ENCODE peak calls at places on chromosomes 12 and 14, in five cellular contexts. L, W, O, N and B are unnamed samples.

GRCh38 chr14:31510222-31510621 is 22.4 kb upstream of the GPR33 start:
- DNase-seq in O (peak; percentile 17), N (no peak), L (no peak), W (peak; percentile 27), B (peak; percentile 48)

GRCh38 chr12:55842681-55843429 is at the start of gene MMP19:
- DNase-seq in O (peak; percentile 57), N (no peak), L (no peak), W (no peak), B (peak; percentile 46)

GRCh38 chr14:84857571-84857970 is 672.4 kb upstream of the FLRT2 start:
- DNase-seq in O (no peak), W (no peak), N (no peak), L (no peak), B (no peak)

GRCh38 chr14:76115010-76115422 is 36.7 kb upstream of the GPATCH2L start:
- DNase-seq in W (no peak), O (no peak), L (no peak), N (no peak), B (no peak)

GRCh38 chr12:47409310-47409709 is 296.5 kb downstream of the RPAP3 start:
- DNase-seq in N (no peak), L (no peak), W (no peak), O (no peak), B (no peak)

GRCh38 chr14:22388669-22389625 is 200.1 kb downstream of the DAD1 start:
- DNase-seq in O (no peak), N (no peak), L (no peak), W (no peak), B (peak; percentile 67)

GRCh38 chr14:76937181-76938091 is 91.1 kb downstream of the IRF2BPL start:
- DNase-seq in L (no peak), O (peak; percentile 47), N (no peak), W (no peak), B (no peak)

GRCh38 chr12:70260610-70261009 is 17.4 kb downstream of the CNOT2 start:
- DNase-seq in N (no peak), O (no peak), L (no peak), W (no peak), B (no peak)

GRCh38 chr12:46998811-46999368 is 80.5 kb upstream of the PCED1B start:
- DNase-seq in W (no peak), L (no peak), O (no peak), N (no peak), B (no peak)

GRCh38 chr12:89436062-89436461 is 83.8 kb upstream of the DUSP6 start:
- DNase-seq in W (no peak), N (no peak), L (no peak), O (no peak), B (no peak)

GRCh38 chr12:5796171-5797091 is 148.6 kb downstream of the ANO2 start:
- DNase-seq in W (no peak), N (no peak), L (peak; percentile 87), O (peak; percentile 43), B (peak; percentile 5)

GRCh38 chr12:50527086-50527726 is 22.4 kb downstream of the DIP2B start:
- DNase-seq in L (no peak), N (no peak), O (no peak), W (no peak), B (peak; percentile 99)

GRCh38 chr12:121803861-121804416 is at the start of gene SETD1B:
- DNase-seq in O (peak; percentile 52), W (no peak), L (no peak), N (no peak), B (no peak)

GRCh38 chr14:87076146-87076545 is 916.8 kb downstream of the GALC start:
- DNase-seq in L (no peak), N (no peak), O (no peak), W (no peak), B (no peak)

GRCh38 chr12:25089738-25090137 is 105.2 kb downstream of the DNAI7 start:
- DNase-seq in W (no peak), O (no peak), N (no peak), L (no peak), B (no peak)

GRCh38 chr12:30796891-30797371 is 42.2 kb upstream of the CAPRIN2 start:
- DNase-seq in O (no peak), N (no peak), W (no peak), L (peak; percentile 66), B (no peak)

GRCh38 chr12:90978117-90978770 is 23.3 kb upstream of the CCER1 start:
- DNase-seq in L (no peak), O (peak; percentile 14), N (peak; percentile 11), W (peak; percentile 43), B (peak; percentile 16)

GRCh38 chr12:108315486-108316105 is 23.5 kb downstream of the CMKLR1 start:
- DNase-seq in W (no peak), O (no peak), L (no peak), N (no peak), B (no peak)

GRCh38 chr12:13981296-13981962 is at the start of gene GRIN2B:
- DNase-seq in N (no peak), O (no peak), L (peak; percentile 63), W (peak; percentile 2), B (no peak)
- TF ChIP-seq EZH2 in N (no peak), O (no peak), L (peak; percentile 43), W (no peak), B (no peak)

GRCh38 chr14:73763396-73763795 is 49.2 kb upstream of the PNMA1 start:
- DNase-seq in L (no peak), N (no peak), W (no peak), O (no peak), B (peak; percentile 90)
- TF ChIP-seq RAD21 in L (no peak), N (no peak), W (no peak), O (no peak), B (no peak)

GRCh38 chr14:67532606-67532997 is 488 bp upstream of the PLEKHH1 start:
- DNase-seq in L (no peak), N (no peak), W (no peak), O (no peak), B (no peak)
- TF ChIP-seq EZH2 in L (no peak), N (no peak), W (no peak), O (no peak), B (no peak)

GRCh38 chr12:96034631-96035282 is 630 bp downstream of the LTA4H start:
- DNase-seq in N (no peak), O (peak; percentile 25), L (no peak), W (no peak), B (peak; percentile 22)
- TF ChIP-seq RAD21 in N (no peak), O (no peak), L (no peak), W (no peak), B (no peak)

GRCh38 chr14:21169587-21169986 is 13.7 kb upstream of the OR5AU1 start:
- DNase-seq in W (no peak), O (no peak), L (no peak), N (no peak), B (no peak)

GRCh38 chr14:21171128-21171527 is 15.3 kb upstream of the OR5AU1 start:
- DNase-seq in W (no peak), N (no peak), O (no peak), L (no peak), B (no peak)

GRCh38 chr14:21163721-21164120 is 7.9 kb upstream of the OR5AU1 start:
- DNase-seq in N (no peak), W (no peak), L (no peak), O (no peak), B (no peak)

DNA sequence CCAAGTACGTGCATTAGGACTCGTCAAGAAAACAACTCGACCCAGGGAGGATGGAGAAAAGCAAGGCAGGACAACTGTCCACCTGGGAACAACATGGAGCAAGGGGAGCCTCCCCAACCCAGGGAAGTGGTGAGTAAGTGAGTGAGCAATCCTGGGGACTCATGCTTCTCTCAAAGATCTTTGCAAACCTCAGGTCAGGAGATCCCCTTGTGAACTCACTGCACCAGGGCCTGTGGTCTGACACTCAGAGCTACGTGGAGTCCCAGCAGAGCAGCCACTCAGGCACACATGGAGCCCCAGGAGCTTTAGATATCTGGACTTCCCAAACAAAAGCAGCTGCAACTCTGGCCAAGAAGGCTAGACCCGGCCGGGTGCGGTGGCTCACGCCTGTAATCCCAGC is 12.2 kb upstream of the OR5AU1 start:
- DNase-seq in O (no peak), L (no peak), W (no peak), N (no peak), B (no peak)
- TF ChIP-seq EZH2 in O (no peak), L (no peak), W (no peak), N (no peak), B (no peak)

GRCh38 chr12:80937391-80938238 is at the start of gene LIN7A:
- DNase-seq in O (no peak), N (no peak), W (no peak), L (no peak), B (peak; percentile 18)

GRCh38 chr12:80936642-80937390 is 918 bp downstream of the LIN7A start:
- DNase-seq in N (no peak), W (peak; percentile 7), O (no peak), L (peak; percentile 85), B (peak; percentile 79)

GRCh38 chr12:80941916-80942315 is 4.2 kb upstream of the LIN7A start:
- DNase-seq in L (no peak), O (no peak), N (no peak), W (no peak), B (no peak)

GRCh38 chr12:80938397-80938796 is 663 bp upstream of the LIN7A start:
- DNase-seq in L (no peak), W (no peak), N (no peak), O (no peak), B (peak; percentile 64)

GRCh38 chr12:80939231-80939950 is 1.7 kb upstream of the LIN7A start:
- DNase-seq in W (no peak), N (no peak), L (no peak), O (no peak), B (peak; percentile 21)
- TF ChIP-seq RAD21 in W (no peak), N (no peak), L (no peak), O (no peak), B (no peak)

GRCh38 chr14:41607119-41607785 is 576 bp downstream of the LRFN5 start:
- DNase-seq in O (no peak), L (peak; percentile 54), W (no peak), N (no peak), B (no peak)
- TF ChIP-seq EZH2 in O (no peak), L (no peak), W (no peak), N (no peak), B (peak; percentile 37)

DNA sequence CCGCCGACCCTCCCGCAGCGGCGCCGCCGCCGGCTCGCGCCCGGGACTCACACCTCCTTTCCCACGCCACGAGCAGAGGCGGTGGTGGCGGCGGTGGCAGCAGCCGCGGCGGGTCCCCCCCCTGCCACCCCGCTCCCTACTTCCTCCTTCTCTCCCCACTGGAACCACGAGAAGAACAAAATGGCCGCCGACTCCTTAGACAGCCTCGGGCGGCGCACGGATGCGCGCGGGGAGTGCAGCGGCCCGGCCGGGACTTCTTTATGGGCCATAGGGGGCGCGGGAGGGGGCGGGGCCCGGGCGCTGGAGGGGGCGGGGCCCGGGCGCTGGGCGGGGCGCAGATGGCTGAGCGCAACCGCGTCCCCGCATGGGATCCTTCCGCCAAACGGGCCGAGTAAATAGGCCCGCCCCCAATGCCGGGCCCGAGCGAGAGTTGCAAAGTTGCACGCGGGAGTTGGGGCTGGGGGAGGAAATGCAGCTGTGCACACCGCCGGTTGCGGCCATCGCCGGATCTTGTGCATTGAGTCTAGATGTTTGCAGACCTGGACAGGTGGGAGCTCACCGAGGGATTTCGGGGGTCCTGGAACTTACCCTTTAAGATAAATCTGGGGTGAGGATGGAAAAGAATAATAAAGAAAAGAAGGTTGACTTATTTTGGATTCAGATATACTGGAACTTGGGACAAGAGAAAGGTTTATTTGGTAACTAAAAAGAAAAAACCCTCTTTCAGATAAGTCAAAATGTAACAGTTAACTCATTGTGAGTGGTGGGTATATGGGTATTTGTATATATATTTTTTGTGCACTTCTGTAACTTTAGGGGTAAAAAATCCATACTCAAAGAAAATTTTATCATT is at the start of gene PPP1CC:
- DNase-seq in W (peak; percentile 79), L (peak; percentile 94), N (peak; percentile 48), O (peak; percentile 95), B (peak; percentile 88)
- TF ChIP-seq RAD21 in W (no peak), L (no peak), N (no peak), O (no peak), B (no peak)